ENCODE peak calls at places on chromosomes 13 and 19, in nine cellular contexts. D is cardiac muscle cell, X is body of pancreas, E is neural progenitor cell, R is prostate gland, M is adrenal gland, I is aorta, C is heart right ventricle, W is hepatocyte. L is an unnamed sample. For H3K4me1, the result is how much of the 10 kb centered on the place peaks cover.

GRCh38 chr19:35745328-35746086 is at the start of the genes PSENEN and U2AF1L4:
- DNase-seq in D (peak), X (peak), E (peak), R (peak), M (peak), I (peak), C (peak), W (peak), L (peak)

GRCh38 chr13:43087960-43088580 is 64.7 kb downstream of the DNAJC15 start:
- DNase-seq in D (no peak), X (peak), E (no peak), R (peak), M (peak), I (no peak), C (no peak), W (no peak), L (no peak)

GRCh38 chr13:22173605-22174004 is 502.7 kb downstream of the FGF9 start:
- DNase-seq in D (no peak), X (no peak), E (no peak), R (no peak), M (no peak), I (no peak), C (no peak), W (no peak), L (peak)

GRCh38 chr13:88031980-88032562 is 360.9 kb downstream of the SLITRK5 start:
- DNase-seq in D (no peak), X (no peak), E (no peak), R (no peak), M (no peak), I (no peak), C (no peak), W (no peak), L (no peak)

GRCh38 chr19:1882786-1883692 is 2.3 kb downstream of the ABHD17A start:
- DNase-seq in D (no peak), X (no peak), E (no peak), R (no peak), M (no peak), I (no peak), C (no peak), W (no peak), L (no peak)

GRCh38 chr13:110421696-110422395 is 114.8 kb downstream of the COL4A2 start:
- DNase-seq in D (no peak), X (no peak), E (no peak), R (no peak), M (no peak), I (no peak), C (no peak), W (no peak), L (peak)

GRCh38 chr13:101149735-101150380 is 266.4 kb downstream of the NALCN start:
- DNase-seq in D (peak), X (no peak), E (peak), R (no peak), M (no peak), I (no peak), C (no peak), W (peak), L (no peak)

GRCh38 chr13:93797463-93797862 is 570.9 kb downstream of the GPC6 start:
- DNase-seq in D (no peak), X (no peak), E (no peak), R (no peak), M (no peak), I (no peak), C (no peak), W (no peak), L (no peak)

GRCh38 chr13:76848596-76848995 is 37.6 kb downstream of the KCTD12 start:
- DNase-seq in D (no peak), X (peak), E (no peak), R (no peak), M (no peak), I (peak), C (peak), W (no peak), L (no peak)

GRCh38 chr19:16428372-16429036 is 43.3 kb downstream of the EPS15L1 start:
- DNase-seq in D (no peak), X (no peak), E (no peak), R (no peak), M (no peak), I (no peak), C (no peak), W (no peak), L (no peak)

GRCh38 chr13:95438297-95438696 is 114.2 kb upstream of the CLDN10 start:
- DNase-seq in D (no peak), X (no peak), E (no peak), R (no peak), M (no peak), I (no peak), C (no peak), W (no peak), L (no peak)

GRCh38 chr19:35084078-35084762 is 31.4 kb upstream of the FXYD3 start:
- DNase-seq in D (no peak), X (no peak), E (no peak), R (no peak), M (no peak), I (no peak), C (no peak), W (no peak), L (no peak)

GRCh38 chr19:10566658-10567410 is 1.0 kb upstream of the KRI1 start:
- DNase-seq in D (no peak), X (peak), E (no peak), R (no peak), M (peak), I (peak), C (no peak), W (no peak), L (no peak)

GRCh38 chr19:16293133-16294085 is 31.2 kb upstream of the KLF2 start:
- DNase-seq in D (no peak), X (peak), E (no peak), R (peak), M (peak), I (peak), C (peak), W (peak), L (peak)

DNA sequence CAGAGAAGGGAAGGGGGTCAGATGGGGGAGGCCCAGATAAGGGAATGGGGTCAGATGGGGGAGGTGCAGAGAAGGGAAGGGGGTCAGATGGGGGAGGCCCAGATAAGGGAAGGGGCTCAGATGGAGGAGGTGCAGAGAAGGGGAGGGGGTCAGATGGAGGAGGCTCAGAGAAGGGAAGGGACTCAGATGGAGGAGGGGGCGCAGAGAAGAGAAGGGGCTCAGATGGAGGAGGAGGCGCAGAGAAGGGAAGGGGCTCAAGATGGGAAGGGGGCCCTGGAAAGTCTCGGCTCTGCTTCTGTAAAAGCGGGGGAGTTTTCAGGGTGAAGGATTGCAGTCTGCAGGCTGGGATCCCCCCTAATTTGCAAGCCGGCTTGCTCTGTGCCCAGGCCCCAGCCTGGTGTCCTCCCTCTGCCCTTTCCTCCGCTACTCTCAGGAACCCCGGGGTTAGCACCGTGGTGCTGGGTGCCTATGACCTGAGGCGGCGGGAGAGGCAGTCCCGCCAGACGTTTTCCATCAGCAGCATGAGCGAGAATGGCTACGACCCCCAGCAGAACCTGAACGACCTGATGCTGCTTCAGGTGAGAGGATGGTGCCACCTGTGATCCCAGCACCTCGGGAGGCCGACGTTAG is 1.6 kb downstream of the AZU1 start:
- DNase-seq in D (no peak), X (no peak), E (no peak), R (no peak), M (no peak), I (no peak), C (no peak), W (no peak), L (no peak)
- H3K4me1 ChIP-seq in D (under half), X (under half), E (under half), R (under half), M (under half), I (under half), C (under half), W (under half), L (under half)

GRCh38 chr19:7915250-7916136 is 863 bp downstream of the TGFBR3L start:
- DNase-seq in D (no peak), X (no peak), E (no peak), R (no peak), M (no peak), I (peak), C (no peak), W (no peak), L (no peak)

GRCh38 chr19:7917292-7918061 is 2.7 kb upstream of the SNAPC2 start:
- DNase-seq in D (peak), X (peak), E (peak), R (no peak), M (no peak), I (peak), C (peak), W (peak), L (no peak)

GRCh38 chr19:7918615-7919421 is 1.3 kb upstream of the SNAPC2 start:
- DNase-seq in D (no peak), X (no peak), E (no peak), R (no peak), M (no peak), I (peak), C (no peak), W (no peak), L (no peak)

GRCh38 chr19:7916137-7916907 is 1.7 kb downstream of the TGFBR3L start:
- DNase-seq in D (peak), X (no peak), E (peak), R (no peak), M (no peak), I (peak), C (no peak), W (peak), L (no peak)

GRCh38 chr19:7916908-7917291 is 2.3 kb downstream of the TGFBR3L start:
- DNase-seq in D (no peak), X (no peak), E (no peak), R (no peak), M (no peak), I (peak), C (no peak), W (no peak), L (no peak)
- H3K4me3 ChIP-seq in D (peak), X (no peak), E (peak), R (peak), M (no peak), I (no peak), C (no peak), W (peak), L (peak)

GRCh38 chr19:55383789-55384575 is at the start of gene TMEM238:
- DNase-seq in D (peak), X (peak), E (peak), R (peak), M (peak), I (peak), C (peak), W (peak), L (no peak)
- H3K4me1 ChIP-seq in D (under half), X (half or more), E (under half), R (under half), M (under half), I (under half), C (under half), W (under half), L (under half)

DNA sequence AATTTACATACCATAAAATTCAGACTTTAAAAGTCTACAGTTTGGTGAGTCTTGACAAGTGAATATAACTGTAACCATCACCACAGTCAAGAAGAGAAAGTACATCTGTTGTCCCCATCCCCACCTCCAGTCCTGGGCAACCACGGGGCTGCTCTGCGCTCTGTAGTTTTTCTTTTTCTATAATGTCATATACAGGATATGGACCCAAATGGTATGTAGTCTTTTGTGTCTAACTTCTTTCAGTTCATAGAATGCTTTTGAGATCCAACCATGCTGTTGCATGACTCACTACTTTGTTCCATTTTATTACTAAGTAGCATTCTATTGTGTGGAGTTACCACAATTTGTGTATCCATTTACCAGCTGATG is 103.9 kb downstream of the DOCK9 start:
- DNase-seq in D (no peak), X (no peak), E (no peak), R (no peak), M (no peak), I (no peak), C (no peak), W (no peak), L (no peak)
- H3K4me3 ChIP-seq in D (no peak), X (no peak), E (no peak), R (no peak), M (no peak), I (no peak), C (no peak), W (no peak), L (no peak)

GRCh38 chr19:7985481-7985911 is 19.9 kb downstream of the ELAVL1 start:
- DNase-seq in D (no peak), X (no peak), E (no peak), R (no peak), M (no peak), I (no peak), C (no peak), W (no peak), L (no peak)
- H3K4me1 ChIP-seq in D (under half), X (under half), E (under half), R (under half), M (under half), I (under half), C (half or more), W (under half), L (under half)

DNA sequence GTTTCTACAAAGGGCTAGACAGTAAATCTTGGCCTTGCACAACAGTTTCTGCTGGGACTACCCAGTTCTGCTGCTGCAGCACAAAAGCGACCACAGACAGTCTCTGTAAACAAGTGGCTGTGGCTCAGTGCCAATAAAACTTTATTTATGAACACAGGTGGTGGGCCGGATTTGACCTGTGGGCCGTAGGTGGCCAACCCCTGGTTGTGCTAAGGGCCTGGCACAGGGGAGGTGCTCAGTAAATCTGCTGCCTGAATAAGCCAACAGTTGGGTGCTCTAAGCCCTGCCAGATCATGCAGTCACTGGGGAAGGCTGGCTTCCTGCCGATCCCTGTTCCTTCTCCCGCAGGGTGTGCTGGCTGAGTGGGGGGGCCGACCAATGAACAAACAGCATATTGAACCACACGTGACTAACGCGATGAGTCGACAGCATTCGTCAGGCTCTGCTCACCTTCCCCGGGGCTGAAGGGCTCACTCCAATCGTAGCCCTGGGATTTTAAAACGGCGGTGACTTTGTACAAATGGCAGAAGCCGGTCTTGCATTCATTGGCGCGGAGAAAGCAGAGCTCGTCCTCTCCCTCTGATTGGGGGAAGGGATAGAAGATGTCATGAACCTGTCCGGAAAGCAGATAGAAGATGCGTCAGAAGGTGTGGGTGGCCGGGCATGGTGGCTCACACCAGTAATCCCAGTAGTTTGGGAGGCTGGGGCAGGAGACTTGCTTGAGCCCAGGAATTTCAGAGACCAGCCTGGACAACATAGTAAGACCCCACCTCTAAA is 24.3 kb upstream of the MYDGF start:
- DNase-seq in D (no peak), X (no peak), E (no peak), R (peak), M (peak), I (peak), C (peak), W (no peak), L (peak)
- H3K4me3 ChIP-seq in D (no peak), X (no peak), E (no peak), R (no peak), M (no peak), I (no peak), C (no peak), W (no peak), L (no peak)

GRCh38 chr13:99353836-99354235 is 46.6 kb upstream of the GPR183 start:
- DNase-seq in D (no peak), X (no peak), E (no peak), R (no peak), M (no peak), I (no peak), C (no peak), W (no peak), L (peak)
- H3K4me1 ChIP-seq in D (under half), X (under half), E (under half), R (under half), M (under half), I (under half), C (under half), W (under half), L (half or more)

L was measured in SJSA1.